ENCODE peak calls at places on chromosomes 7 and 10, in ten cellular contexts. W, D, T, C, E, Z, X, L, B and H are unnamed samples.

GRCh38 chr10:110460111-110460809 is 37.4 kb upstream of the DUSP5 start:
- DNase-seq in D (peak), X (peak), T (no peak), W (no peak), E (peak), Z (peak), B (no peak), C (peak), L (no peak), H (no peak)

GRCh38 chr10:69382382-69383117 is 34.2 kb downstream of the TACR2 start:
- DNase-seq in Z (no peak), T (no peak), D (no peak), C (no peak), X (no peak), B (no peak), E (no peak), W (no peak), L (peak), H (no peak)

GRCh38 chr7:49418964-49419363 is 354.5 kb upstream of the VWC2 start:
- DNase-seq in B (no peak), W (no peak), X (no peak), L (no peak), E (no peak), C (no peak), Z (no peak), T (no peak), D (no peak), H (no peak)

GRCh38 chr10:66982792-66983481 is 57.1 kb downstream of the LRRTM3 start:
- DNase-seq in D (no peak), Z (no peak), T (no peak), E (no peak), L (no peak), X (no peak), B (no peak), W (no peak), C (no peak), H (no peak)

GRCh38 chr7:37028909-37029440 is 304.7 kb upstream of the AOAH start:
- DNase-seq in T (no peak), X (peak), E (no peak), B (no peak), W (no peak), C (no peak), D (no peak), L (no peak), Z (no peak), H (no peak)

GRCh38 chr7:1344421-1344820 is 111.7 kb downstream of the UNCX start:
- DNase-seq in Z (no peak), X (no peak), T (no peak), B (peak), W (no peak), L (no peak), C (no peak), E (no peak), D (no peak), H (no peak)

GRCh38 chr7:13639416-13639815 is 350.1 kb downstream of the ETV1 start:
- DNase-seq in L (no peak), E (no peak), C (no peak), Z (no peak), W (no peak), D (no peak), T (peak), X (no peak), B (no peak), H (no peak)

GRCh38 chr7:11843113-11843765 is 11.2 kb upstream of the THSD7A start:
- DNase-seq in E (no peak), L (no peak), B (no peak), T (no peak), C (no peak), D (peak), W (no peak), Z (no peak), X (no peak), H (no peak)

GRCh38 chr7:154253810-154254209 is 201.6 kb downstream of the DPP6 start:
- DNase-seq in B (no peak), T (no peak), C (no peak), D (no peak), W (no peak), Z (no peak), L (no peak), X (no peak), E (no peak), H (no peak)

GRCh38 chr7:16086743-16087142 is 334.6 kb downstream of the CRPPA start:
- DNase-seq in W (no peak), T (no peak), X (no peak), L (peak), E (no peak), D (no peak), C (no peak), Z (no peak), B (no peak), H (no peak)

GRCh38 chr7:74164985-74165456 is 9.1 kb upstream of the EIF4H start:
- DNase-seq in D (no peak), T (no peak), Z (no peak), L (no peak), B (no peak), W (no peak), C (no peak), X (no peak), E (no peak), H (no peak)

GRCh38 chr7:143394068-143394467 is 12.9 kb downstream of the ZYX start:
- DNase-seq in B (no peak), Z (no peak), X (no peak), T (no peak), W (no peak), L (no peak), C (no peak), D (no peak), E (no peak), H (no peak)

GRCh38 chr7:155670521-155670920 is 26.1 kb downstream of the RBM33 start:
- DNase-seq in W (no peak), X (no peak), T (no peak), B (no peak), E (no peak), Z (no peak), L (no peak), C (no peak), D (no peak), H (no peak)

GRCh38 chr10:130924138-130924819 is 387.2 kb downstream of the TCERG1L start:
- DNase-seq in B (no peak), X (no peak), W (no peak), T (no peak), D (no peak), C (peak), E (no peak), L (no peak), Z (no peak), H (peak)

GRCh38 chr7:28627263-28627653 is 214.9 kb downstream of the CREB5 start:
- DNase-seq in W (no peak), C (no peak), B (no peak), L (no peak), T (no peak), E (no peak), D (no peak), X (no peak), Z (no peak), H (no peak)